ENCODE peak calls at places on chromosomes 11 and 22, in five cellular contexts. O is PC-3, P is PC-9, R is GM23338, Q is MM.1S. M is an unnamed sample.

GRCh38 chr22:45229181-45229580 is 11.5 kb downstream of the KIAA0930 start:
- DNase-seq in P (no peak), Q (no peak), O (no peak), R (no peak), M (no peak)

GRCh38 chr11:64856382-64857227 is 12.2 kb upstream of the CDC42BPG start:
- DNase-seq in Q (no peak), O (peak; percentile 99), R (no peak), P (peak; percentile 99), M (no peak)

GRCh38 chr22:43882122-43882767 is 9.6 kb downstream of the PNPLA5 start:
- DNase-seq in O (no peak), P (no peak), Q (no peak), R (no peak), M (no peak)

GRCh38 chr11:17479284-17480214 is 2.9 kb upstream of the ABCC8 start:
- DNase-seq in Q (no peak), R (peak; percentile 90), O (peak; percentile 31), P (no peak), M (peak; percentile 85)

GRCh38 chr11:120798854-120799253 is 225.0 kb upstream of the TBCEL start:
- DNase-seq in P (no peak), O (no peak), Q (no peak), R (peak; percentile 21), M (peak; percentile 49)

GRCh38 chr11:124204008-124204407 is 20.9 kb downstream of the OR10D3 start:
- DNase-seq in O (no peak), R (peak; percentile 6), Q (no peak), P (no peak), M (no peak)

GRCh38 chr11:8086571-8086970 is 5.6 kb downstream of the TUB start:
- DNase-seq in Q (no peak), P (no peak), R (no peak), O (no peak), M (no peak)

GRCh38 chr11:87501388-87501787 is 463.7 kb downstream of the TMEM135 start:
- DNase-seq in O (no peak), P (no peak), R (no peak), Q (no peak), M (no peak)

GRCh38 chr22:49582171-49582570 is 245.5 kb downstream of the BRD1 start:
- DNase-seq in Q (no peak), R (no peak), P (no peak), O (no peak), M (no peak)

GRCh38 chr11:77512092-77512491 is 38.2 kb upstream of the PAK1 start:
- DNase-seq in Q (no peak), R (no peak), P (no peak), O (no peak), M (no peak)

GRCh38 chr11:57160665-57161064 is 21.1 kb upstream of the LRRC55 start:
- DNase-seq in R (no peak), O (no peak), Q (no peak), P (no peak), M (no peak)

GRCh38 chr11:126630488-126630887 is 275.0 kb downstream of the ST3GAL4 start:
- DNase-seq in O (no peak), Q (no peak), R (no peak), P (no peak), M (no peak)

GRCh38 chr11:57566035-57566504 is 1.4 kb downstream of the UBE2L6 start:
- DNase-seq in R (no peak), P (no peak), O (peak; percentile 41), Q (peak; percentile 76), M (no peak)

GRCh38 chr11:121104223-121104831 is 3.3 kb downstream of the TECTA start:
- DNase-seq in P (no peak), O (no peak), Q (no peak), R (peak; percentile 75), M (no peak)

GRCh38 chr11:111540114-111540920 is at the start of gene LAYN:
- DNase-seq in O (no peak), P (no peak), R (peak; percentile 81), Q (no peak), M (peak; percentile 72)

GRCh38 chr11:59899532-59899931 is 20.9 kb downstream of the OOSP3 start:
- DNase-seq in Q (no peak), O (no peak), R (peak; percentile 27), P (no peak), M (no peak)

GRCh38 chr22:47535681-47536080 is 773.2 kb downstream of the TBC1D22A start:
- DNase-seq in P (no peak), O (no peak), R (no peak), Q (no peak), M (no peak)

GRCh38 chr22:35854334-35854733 is 136.7 kb downstream of the APOL5 start:
- DNase-seq in P (no peak), R (no peak), O (no peak), Q (no peak), M (no peak)

GRCh38 chr11:2699185-2699530 is 636 bp downstream of the KCNQ1OT1 start:
- DNase-seq in P (no peak), R (peak; percentile 37), Q (no peak), O (peak; percentile 11), M (no peak)

GRCh38 chr11:111514216-111515031 is at the start of gene HOATZ:
- DNase-seq in R (peak; percentile 95), Q (no peak), P (no peak), O (no peak), M (peak; percentile 95)

GRCh38 chr11:12358302-12359188 is 18.8 kb upstream of the PARVA start:
- DNase-seq in P (no peak), Q (no peak), O (no peak), R (no peak), M (no peak)

GRCh38 chr22:25668437-25668836 is 73.6 kb upstream of the MYO18B start:
- DNase-seq in O (no peak), Q (no peak), R (no peak), P (no peak), M (no peak)

GRCh38 chr11:22459053-22459452 is 120.9 kb downstream of the SLC17A6 start:
- DNase-seq in R (no peak), O (peak; percentile 80), P (no peak), Q (no peak), M (no peak)

GRCh38 chr22:31947296-31947695 is 3.0 kb downstream of the YWHAH start:
- DNase-seq in O (no peak), P (no peak), Q (peak; percentile 50), R (no peak), M (no peak)
- H3F3A ChIP-seq in O (no peaks in the 10 kb centered on the region), P (peaks cover 36% of the 10 kb centered on the region), Q (peaks cover 9% of the 10 kb centered on the region), R (peaks cover 13% of the 10 kb centered on the region), M (peaks cover 11% of the 10 kb centered on the region)

DNA sequence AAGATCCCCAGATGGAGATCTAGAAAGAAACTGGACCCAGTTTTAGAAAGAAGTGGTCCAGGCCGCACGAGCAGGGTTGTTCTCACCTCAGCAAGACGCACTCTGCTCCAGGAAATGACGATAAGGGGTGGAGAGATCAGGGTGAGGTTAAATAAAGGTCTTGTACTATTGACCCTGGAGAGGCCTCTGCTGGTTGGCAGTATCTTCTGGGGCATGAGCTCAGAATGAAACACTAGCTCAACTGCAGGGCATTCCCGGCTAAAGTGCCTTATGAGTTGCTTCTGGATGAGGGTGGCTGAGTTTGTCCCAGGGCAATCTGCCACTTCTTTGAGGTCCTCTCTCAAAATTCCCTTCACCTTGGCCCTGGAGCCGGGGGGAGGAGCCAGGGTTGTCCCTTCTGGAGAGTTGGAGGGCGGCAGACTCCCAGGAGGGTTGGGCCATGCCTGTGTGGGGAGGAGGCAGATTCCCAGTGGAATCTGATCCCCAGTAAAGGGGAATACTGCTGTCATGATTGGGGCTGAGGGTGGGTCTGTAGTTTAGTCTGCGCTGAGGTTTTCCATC is 10.9 kb downstream of the USP2 start:
- DNase-seq in Q (peak; percentile 64), P (no peak), O (no peak), R (no peak), M (no peak)
- H3K4me2 ChIP-seq in Q (no peak overlapping the region), P (no peak overlapping the region), O (no peak overlapping the region), R (no peak overlapping the region), M (no peak overlapping the region)

GRCh38 chr11:34098813-34099212 is 6.6 kb upstream of the NAT10 start:
- DNase-seq in R (no peak), O (no peak), Q (no peak), P (no peak), M (no peak)
- H3F3A ChIP-seq in R (peaks cover 18% of the 10 kb centered on the region), O (no peaks in the 10 kb centered on the region), Q (peaks cover 26% of the 10 kb centered on the region), P (peaks cover 96% of the 10 kb centered on the region), M (peaks cover 85% of the 10 kb centered on the region)

DNA sequence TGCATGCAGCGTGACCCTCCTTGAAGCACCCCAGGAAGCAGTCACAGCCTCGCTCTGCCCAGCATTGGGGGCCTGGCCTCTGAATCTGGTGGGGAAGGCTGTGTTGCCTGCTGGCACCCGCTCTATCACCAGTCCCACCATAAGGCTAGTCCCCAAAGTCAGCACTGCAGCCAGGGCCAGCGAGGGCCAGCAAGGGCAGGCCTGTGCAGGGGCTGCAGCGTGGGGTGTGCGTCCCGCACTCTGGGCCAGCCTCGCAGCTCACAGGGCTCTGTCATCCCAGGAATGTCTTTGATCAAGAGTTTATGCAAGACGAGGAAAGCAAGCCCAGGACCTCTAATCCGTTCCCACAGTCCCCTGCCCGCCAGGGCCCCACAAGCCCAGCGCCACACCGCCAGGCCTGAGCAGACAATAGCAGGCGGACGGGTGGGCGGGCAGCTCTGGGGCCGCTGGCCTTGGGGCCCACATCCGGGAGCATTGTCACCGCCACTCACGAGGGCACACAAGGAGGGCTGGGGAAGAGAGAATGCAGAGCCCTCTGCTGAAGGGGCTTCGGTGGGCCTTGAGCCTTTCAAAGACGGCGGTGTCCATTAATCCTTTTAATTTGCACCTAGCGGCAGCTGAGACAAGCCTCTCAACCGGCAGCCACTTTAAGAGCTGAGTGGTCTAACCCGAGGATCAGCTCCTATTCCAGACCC is 17.1 kb downstream of the LTO1 start:
- DNase-seq in P (no peak), Q (no peak), O (no peak), R (peak; percentile 88), M (peak; percentile 97)
- H3K4me2 ChIP-seq in P (no peak overlapping the region), Q (no peak overlapping the region), O (no peak overlapping the region), R (peak overlapping the region; percentile 55), M (peak overlapping the region; percentile 49)

GRCh38 chr11:94792453-94792852 is 24.3 kb downstream of the AMOTL1 start:
- DNase-seq in P (no peak), R (no peak), O (no peak), Q (no peak), M (no peak)

GRCh38 chr11:94793822-94794221 is 25.7 kb downstream of the AMOTL1 start:
- DNase-seq in R (no peak), Q (no peak), P (peak; percentile 71), O (peak; percentile 58), M (no peak)

GRCh38 chr11:94795799-94796580 is 27.8 kb downstream of the AMOTL1 start:
- DNase-seq in P (no peak), R (no peak), Q (no peak), O (no peak), M (no peak)

GRCh38 chr11:94793002-94793401 is 24.8 kb downstream of the AMOTL1 start:
- DNase-seq in O (no peak), R (no peak), Q (no peak), P (no peak), M (no peak)

GRCh38 chr11:94794287-94795168 is 26.4 kb downstream of the AMOTL1 start:
- DNase-seq in O (peak; percentile 94), R (no peak), Q (no peak), P (peak; percentile 97), M (no peak)
- H3F3A ChIP-seq in O (peaks cover 15% of the 10 kb centered on the region), R (no peaks in the 10 kb centered on the region), Q (no peaks in the 10 kb centered on the region), P (peaks cover 61% of the 10 kb centered on the region), M (no peaks in the 10 kb centered on the region)